ENCODE peak calls at places on chromosomes 2 and 18, in ten cellular contexts. One of them, this sample, is unnamed.

GRCh38 chr18:13159579-13159978 is 59.0 kb upstream of the LDLRAD4 start:
- DNase-seq in GM23338: peak
- DNase-seq in fibroblast of the conjunctiva: peak
- DNase-seq in C1 segment of cervical spinal cord: no peak
- DNase-seq in lung microvascular endothelial cell: peak
- DNase-seq in stimulated activated CD4-positive, alpha-beta T cell treated with anti-CD3 and anti-CD28 coated beads, Interleukin-2, amount 100 ng/mL, for 48 hours: peak
- DNase-seq in activated CD8-positive, alpha-beta memory T cell treated with anti-CD3 and anti-CD28 coated beads for 48 hours: no peak
- DNase-seq in COR-L47: peak
- DNase-seq in A549: peak
- DNase-seq in AG04450: peak
- DNase-seq in this sample: no peak

GRCh38 chr2:109380502-109381326 is 233.1 kb downstream of the SEPTIN10 start:
- DNase-seq in AG04450: no peak
- DNase-seq in stimulated activated CD4-positive, alpha-beta T cell treated with anti-CD3 and anti-CD28 coated beads, Interleukin-2, amount 100 ng/mL, for 48 hours: no peak
- DNase-seq in COR-L47: no peak
- DNase-seq in fibroblast of the conjunctiva: no peak
- DNase-seq in C1 segment of cervical spinal cord: no peak
- DNase-seq in GM23338: no peak
- DNase-seq in A549: no peak
- DNase-seq in activated CD8-positive, alpha-beta memory T cell treated with anti-CD3 and anti-CD28 coated beads for 48 hours: no peak
- DNase-seq in lung microvascular endothelial cell: peak
- DNase-seq in this sample: no peak

GRCh38 chr2:224849264-224849663 is 133.1 kb upstream of the CCDC195 start:
- DNase-seq in A549: peak
- DNase-seq in AG04450: no peak
- DNase-seq in activated CD8-positive, alpha-beta memory T cell treated with anti-CD3 and anti-CD28 coated beads for 48 hours: no peak
- DNase-seq in fibroblast of the conjunctiva: no peak
- DNase-seq in C1 segment of cervical spinal cord: no peak
- DNase-seq in lung microvascular endothelial cell: no peak
- DNase-seq in GM23338: peak
- DNase-seq in stimulated activated CD4-positive, alpha-beta T cell treated with anti-CD3 and anti-CD28 coated beads, Interleukin-2, amount 100 ng/mL, for 48 hours: no peak
- DNase-seq in COR-L47: no peak
- DNase-seq in this sample: no peak

GRCh38 chr2:163341426-163341825 is 394.4 kb downstream of the FIGN start:
- DNase-seq in activated CD8-positive, alpha-beta memory T cell treated with anti-CD3 and anti-CD28 coated beads for 48 hours: no peak
- DNase-seq in C1 segment of cervical spinal cord: no peak
- DNase-seq in A549: no peak
- DNase-seq in fibroblast of the conjunctiva: no peak
- DNase-seq in lung microvascular endothelial cell: peak
- DNase-seq in stimulated activated CD4-positive, alpha-beta T cell treated with anti-CD3 and anti-CD28 coated beads, Interleukin-2, amount 100 ng/mL, for 48 hours: no peak
- DNase-seq in COR-L47: no peak
- DNase-seq in GM23338: no peak
- DNase-seq in AG04450: no peak
- DNase-seq in this sample: no peak

GRCh38 chr2:63049291-63050185 is 1.1 kb upstream of the OTX1 start:
- DNase-seq in GM23338: peak
- DNase-seq in A549: peak
- DNase-seq in COR-L47: no peak
- DNase-seq in activated CD8-positive, alpha-beta memory T cell treated with anti-CD3 and anti-CD28 coated beads for 48 hours: peak
- DNase-seq in lung microvascular endothelial cell: no peak
- DNase-seq in fibroblast of the conjunctiva: no peak
- DNase-seq in stimulated activated CD4-positive, alpha-beta T cell treated with anti-CD3 and anti-CD28 coated beads, Interleukin-2, amount 100 ng/mL, for 48 hours: no peak
- DNase-seq in AG04450: no peak
- DNase-seq in C1 segment of cervical spinal cord: no peak
- DNase-seq in this sample: no peak

GRCh38 chr2:99066602-99067001 is 74.9 kb upstream of the C2orf15 start:
- DNase-seq in COR-L47: peak
- DNase-seq in lung microvascular endothelial cell: peak
- DNase-seq in C1 segment of cervical spinal cord: no peak
- DNase-seq in GM23338: peak
- DNase-seq in activated CD8-positive, alpha-beta memory T cell treated with anti-CD3 and anti-CD28 coated beads for 48 hours: no peak
- DNase-seq in A549: peak
- DNase-seq in stimulated activated CD4-positive, alpha-beta T cell treated with anti-CD3 and anti-CD28 coated beads, Interleukin-2, amount 100 ng/mL, for 48 hours: no peak
- DNase-seq in fibroblast of the conjunctiva: peak
- DNase-seq in AG04450: peak
- DNase-seq in this sample: peak

GRCh38 chr2:12702661-12703121 is 14.0 kb upstream of the TRIB2 start:
- DNase-seq in C1 segment of cervical spinal cord: peak
- DNase-seq in activated CD8-positive, alpha-beta memory T cell treated with anti-CD3 and anti-CD28 coated beads for 48 hours: no peak
- DNase-seq in fibroblast of the conjunctiva: peak
- DNase-seq in COR-L47: peak
- DNase-seq in AG04450: no peak
- DNase-seq in stimulated activated CD4-positive, alpha-beta T cell treated with anti-CD3 and anti-CD28 coated beads, Interleukin-2, amount 100 ng/mL, for 48 hours: no peak
- DNase-seq in lung microvascular endothelial cell: peak
- DNase-seq in A549: no peak
- DNase-seq in GM23338: no peak
- DNase-seq in this sample: no peak

GRCh38 chr2:225008935-225009334 is 33.3 kb downstream of the DOCK10 start:
- DNase-seq in stimulated activated CD4-positive, alpha-beta T cell treated with anti-CD3 and anti-CD28 coated beads, Interleukin-2, amount 100 ng/mL, for 48 hours: no peak
- DNase-seq in A549: peak
- DNase-seq in fibroblast of the conjunctiva: no peak
- DNase-seq in GM23338: peak
- DNase-seq in COR-L47: no peak
- DNase-seq in AG04450: no peak
- DNase-seq in C1 segment of cervical spinal cord: no peak
- DNase-seq in lung microvascular endothelial cell: peak
- DNase-seq in activated CD8-positive, alpha-beta memory T cell treated with anti-CD3 and anti-CD28 coated beads for 48 hours: no peak
- DNase-seq in this sample: no peak

GRCh38 chr2:174059178-174059874 is 94.2 kb upstream of the SP3 start:
- DNase-seq in fibroblast of the conjunctiva: peak
- DNase-seq in activated CD8-positive, alpha-beta memory T cell treated with anti-CD3 and anti-CD28 coated beads for 48 hours: no peak
- DNase-seq in A549: peak
- DNase-seq in lung microvascular endothelial cell: peak
- DNase-seq in C1 segment of cervical spinal cord: no peak
- DNase-seq in COR-L47: no peak
- DNase-seq in AG04450: peak
- DNase-seq in stimulated activated CD4-positive, alpha-beta T cell treated with anti-CD3 and anti-CD28 coated beads, Interleukin-2, amount 100 ng/mL, for 48 hours: no peak
- DNase-seq in GM23338: no peak
- DNase-seq in this sample: no peak